ENCODE peak calls at places on chromosome 6, in seven cellular contexts. I, F, R, J, C, N and V are unnamed samples.

GRCh38 chr6:32116674-32117073 is 7.5 kb upstream of the TNXB start:
- DNase-seq in I (no peak), F (no peak), R (no peak), J (peak), C (peak), N (no peak), V (peak)

GRCh38 chr6:119459207-119459974 is 109.8 kb upstream of the MAN1A1 start:
- DNase-seq in I (no peak), F (no peak), R (no peak), J (no peak), C (peak), N (no peak), V (no peak)

GRCh38 chr6:138424004-138424904 is 20.2 kb downstream of the HEBP2 start:
- DNase-seq in I (no peak), F (no peak), R (no peak), J (no peak), C (no peak), N (no peak), V (no peak)

GRCh38 chr6:28218312-28219248 is 6.5 kb upstream of the ZSCAN9 start:
- DNase-seq in I (peak), F (peak), R (no peak), J (peak), C (no peak), N (peak), V (peak)

GRCh38 chr6:152085533-152085932 is 278.1 kb downstream of the ESR1 start:
- DNase-seq in I (no peak), F (no peak), R (no peak), J (no peak), C (no peak), N (no peak), V (peak)

GRCh38 chr6:16721977-16722376 is 39.3 kb downstream of the ATXN1 start:
- DNase-seq in I (no peak), F (no peak), R (no peak), J (no peak), C (no peak), N (no peak), V (no peak)

GRCh38 chr6:75893058-75893775 is 144.2 kb downstream of the MYO6 start:
- DNase-seq in I (peak), F (no peak), R (no peak), J (peak), C (peak), N (no peak), V (peak)

GRCh38 chr6:93222071-93222851 is 197.1 kb downstream of the EPHA7 start:
- DNase-seq in I (no peak), F (no peak), R (no peak), J (no peak), C (peak), N (no peak), V (no peak)

GRCh38 chr6:52617087-52617486 is 40.2 kb upstream of the TRAM2 start:
- DNase-seq in I (peak), F (no peak), R (no peak), J (no peak), C (no peak), N (no peak), V (no peak)

GRCh38 chr6:134480593-134480992 is 162.7 kb upstream of the SGK1 start:
- DNase-seq in I (peak), F (no peak), R (no peak), J (no peak), C (no peak), N (no peak), V (peak)

GRCh38 chr6:111494951-111495350 is 11.9 kb upstream of the REV3L start:
- DNase-seq in I (peak), F (no peak), R (no peak), J (no peak), C (no peak), N (no peak), V (no peak)

GRCh38 chr6:143159001-143159400 is 98.3 kb downstream of the AIG1 start:
- DNase-seq in I (no peak), F (no peak), R (no peak), J (no peak), C (no peak), N (no peak), V (peak)